ENCODE peak calls at places on chromosomes 3 and 15, in ten cellular contexts. C is activated CD4-positive, alpha-beta T cell treated with anti-CD3 and anti-CD28 coated beads, Interleukin-2, amount 50 U/mL, for 1 hour; X is MV-4-11; A is WERI-Rb-1; I is non-pigmented ciliary epithelial cell; P is ACHN; N is Jurkat, Clone E6-1; V is HTR-8/SVneo; K is EH; B is NCI-H460. L is an unnamed sample.

GRCh38 chr15:84398763-84399701 is 163.5 kb downstream of the GOLGA6L4 start:
- DNase-seq in C (no peak), X (no peak), A (peak), I (no peak), P (no peak), N (no peak), V (no peak), K (no peak), B (no peak), L (no peak)

GRCh38 chr3:3800076-3800448 is 831 bp downstream of the LRRN1 start:
- DNase-seq in C (no peak), X (no peak), A (peak), I (no peak), P (no peak), N (no peak), V (no peak), K (no peak), B (no peak), L (no peak)

GRCh38 chr15:67462802-67463201 is 58.1 kb upstream of the C15orf61 start:
- DNase-seq in C (no peak), X (no peak), A (no peak), I (no peak), P (no peak), N (no peak), V (no peak), K (no peak), B (no peak), L (no peak)

GRCh38 chr15:85010472-85011209 is 29.0 kb downstream of the PDE8A start:
- DNase-seq in C (no peak), X (peak), A (no peak), I (no peak), P (no peak), N (no peak), V (no peak), K (peak), B (no peak), L (no peak)

GRCh38 chr15:48800811-48801460 is 9.9 kb downstream of the CEP152 start:
- DNase-seq in C (no peak), X (peak), A (no peak), I (no peak), P (peak), N (peak), V (no peak), K (peak), B (peak), L (peak)

GRCh38 chr15:67785431-67785830 is 39.9 kb upstream of the SKOR1 start:
- DNase-seq in C (no peak), X (no peak), A (no peak), I (no peak), P (no peak), N (peak), V (no peak), K (no peak), B (no peak), L (no peak)

GRCh38 chr15:67824900-67825879 is at the start of gene SKOR1:
- DNase-seq in C (no peak), X (peak), A (no peak), I (no peak), P (peak), N (no peak), V (no peak), K (peak), B (no peak), L (no peak)

GRCh38 chr15:69810441-69811071 is 287.2 kb downstream of the TLE3 start:
- DNase-seq in C (no peak), X (no peak), A (peak), I (no peak), P (no peak), N (no peak), V (no peak), K (no peak), B (no peak), L (no peak)

GRCh38 chr15:62454567-62455172 is 289.6 kb upstream of the C2CD4B start:
- DNase-seq in C (no peak), X (no peak), A (no peak), I (no peak), P (no peak), N (no peak), V (no peak), K (peak), B (no peak), L (no peak)

GRCh38 chr3:125300416-125300815 is 74.7 kb downstream of the ZNF148 start:
- DNase-seq in C (no peak), X (no peak), A (no peak), I (peak), P (no peak), N (no peak), V (peak), K (peak), B (no peak), L (peak)

GRCh38 chr3:42473083-42473932 is 29.1 kb upstream of the VIPR1 start:
- DNase-seq in C (no peak), X (no peak), A (no peak), I (no peak), P (no peak), N (no peak), V (no peak), K (peak), B (no peak), L (no peak)

GRCh38 chr3:46407976-46408375 is 917 bp downstream of the CCRL2 start:
- DNase-seq in C (no peak), X (no peak), A (no peak), I (no peak), P (no peak), N (no peak), V (no peak), K (no peak), B (no peak), L (no peak)

GRCh38 chr3:128133273-128133883 is 9.8 kb upstream of the RUVBL1 start:
- DNase-seq in C (peak), X (peak), A (peak), I (peak), P (peak), N (peak), V (peak), K (peak), B (peak), L (peak)

GRCh38 chr3:172517859-172518466 is 5.3 kb downstream of the TNFSF10 start:
- DNase-seq in C (peak), X (peak), A (no peak), I (no peak), P (no peak), N (no peak), V (no peak), K (no peak), B (no peak), L (no peak)

GRCh38 chr3:12965999-12966846 is 107.0 kb downstream of the IQSEC1 start:
- DNase-seq in C (no peak), X (no peak), A (peak), I (no peak), P (no peak), N (no peak), V (no peak), K (no peak), B (no peak), L (no peak)

GRCh38 chr3:188230962-188231361 is 77.0 kb downstream of the LPP start:
- DNase-seq in C (no peak), X (no peak), A (no peak), I (no peak), P (no peak), N (no peak), V (peak), K (peak), B (no peak), L (peak)

GRCh38 chr3:157460253-157460652 is 23.6 kb downstream of the PTX3 start:
- DNase-seq in C (no peak), X (no peak), A (no peak), I (no peak), P (peak), N (no peak), V (no peak), K (peak), B (no peak), L (peak)

GRCh38 chr15:71651750-71652186 is 158.6 kb upstream of the NR2E3 start:
- DNase-seq in C (no peak), X (no peak), A (peak), I (peak), P (peak), N (peak), V (peak), K (peak), B (peak), L (peak)

L was measured in HFFc6.